ENCODE peak calls at places on chromosomes 12 and 14, in ten cellular contexts. E is stimulated activated CD4-positive, alpha-beta T cell treated with anti-CD3 and anti-CD28 coated beads, Interleukin-15, amount 100 ng/mL, for 24 hours; J is activated effector memory CD4-positive, alpha-beta T cell treated with Interleukin-2 at 50 U/mL for 16 hours; C is AG08396; X is AML-193; D is esophagus squamous epithelium; A is activated CD4-positive, alpha-beta T cell treated with anti-CD3 and anti-CD28 coated beads, Interleukin-2, amount 50 U/mL, for 48 hours; V is ureter; H is COR-L47; Q is NAMALWA. K is an unnamed sample.

GRCh38 chr14:90624228-90624627 is 192.0 kb downstream of the TTC7B start:
- DNase-seq in D (no peak), H (no peak), J (no peak), V (no peak), E (no peak), X (no peak), Q (no peak), C (peak; percentile 32), A (no peak), K (no peak)

GRCh38 chr14:20609215-20610001 is 18.2 kb upstream of the RNASE12 start:
- DNase-seq in D (no peak), J (peak; percentile 35), X (peak; percentile 87), V (peak; percentile 80), H (peak; percentile 70), A (peak; percentile 54), Q (peak; percentile 95), C (peak; percentile 80), E (peak; percentile 63), K (peak; percentile 96)

GRCh38 chr14:95480109-95480886 is 36.2 kb downstream of the SYNE3 start:
- DNase-seq in A (peak; percentile 47), E (peak; percentile 49), X (no peak), J (peak; percentile 26), D (no peak), C (peak; percentile 30), V (peak; percentile 64), H (no peak), Q (peak; percentile 57), K (peak; percentile 78)

GRCh38 chr14:91509083-91509877 is 830 bp downstream of the PPP4R3A start:
- DNase-seq in X (no peak), J (peak; percentile 24), V (peak; percentile 60), Q (peak; percentile 65), A (peak; percentile 43), E (peak; percentile 56), H (peak; percentile 46), C (peak; percentile 39), D (no peak), K (peak; percentile 16)

GRCh38 chr12:9782547-9783382 is 22.1 kb upstream of the CD69 start:
- DNase-seq in C (no peak), E (no peak), H (no peak), Q (no peak), X (no peak), V (no peak), J (no peak), A (no peak), D (no peak), K (no peak)

GRCh38 chr12:57536597-57536942 is 10.4 kb downstream of the DCTN2 start:
- DNase-seq in H (no peak), Q (no peak), D (no peak), X (no peak), A (no peak), E (no peak), V (no peak), C (no peak), J (no peak), K (no peak)

GRCh38 chr12:124923906-124924734 is 9.7 kb upstream of the UBC start:
- DNase-seq in D (no peak), X (no peak), H (no peak), J (no peak), A (no peak), V (no peak), C (no peak), Q (no peak), E (no peak), K (peak; percentile 80)

GRCh38 chr14:66403183-66403582 is 83.0 kb upstream of the CCDC196 start:
- DNase-seq in C (peak; percentile 6), D (no peak), E (no peak), X (peak; percentile 67), A (no peak), V (no peak), Q (peak; percentile 34), H (peak; percentile 21), J (no peak), K (peak; percentile 69)

GRCh38 chr12:75724913-75725312 is 213.5 kb upstream of the KRR1 start:
- DNase-seq in V (no peak), Q (no peak), J (no peak), X (no peak), D (no peak), A (no peak), C (peak; percentile 53), E (no peak), H (peak; percentile 73), K (peak; percentile 97)

GRCh38 chr12:47811581-47812484 is 7.9 kb downstream of the HDAC7 start:
- DNase-seq in V (peak; percentile 73), H (no peak), X (no peak), D (no peak), E (peak; percentile 34), Q (peak; percentile 36), C (peak; percentile 53), J (no peak), A (peak; percentile 28), K (peak; percentile 98)

GRCh38 chr12:19927661-19928060 is 440.7 kb upstream of the PDE3A start:
- DNase-seq in J (no peak), A (no peak), D (no peak), H (no peak), Q (no peak), C (no peak), V (no peak), X (no peak), E (no peak), K (no peak)

GRCh38 chr12:30928356-30929264 is 2.1 kb downstream of the TSPAN11 start:
- DNase-seq in X (no peak), J (no peak), A (no peak), V (no peak), E (no peak), H (no peak), C (no peak), D (no peak), Q (no peak), K (no peak)

GRCh38 chr14:92553456-92553855 is 39.9 kb downstream of the RIN3 start:
- DNase-seq in V (no peak), X (no peak), H (no peak), Q (no peak), J (no peak), C (peak; percentile 32), E (no peak), D (no peak), A (no peak), K (peak; percentile 63)

GRCh38 chr12:65961731-65962130 is 137.4 kb downstream of the HMGA2 start:
- DNase-seq in E (no peak), Q (no peak), D (no peak), X (no peak), V (no peak), J (no peak), C (no peak), A (no peak), H (no peak), K (no peak)

GRCh38 chr12:93094988-93095737 is 166.1 kb upstream of the EEA1 start:
- DNase-seq in Q (peak; percentile 43), J (no peak), A (no peak), E (no peak), X (no peak), D (no peak), V (no peak), H (no peak), C (no peak), K (no peak)

GRCh38 chr12:104683831-104684503 is 227.2 kb downstream of the CHST11 start:
- DNase-seq in C (no peak), A (no peak), Q (no peak), X (no peak), V (no peak), J (no peak), E (no peak), D (no peak), H (no peak), K (no peak)

GRCh38 chr14:54299393-54300363 is 97.1 kb upstream of the CDKN3 start:
- DNase-seq in E (no peak), C (no peak), X (no peak), V (no peak), Q (no peak), H (no peak), A (no peak), D (no peak), J (no peak), K (peak; percentile 98)

GRCh38 chr12:20492251-20492728 is 124.0 kb downstream of the PDE3A start:
- DNase-seq in X (peak; percentile 91), V (no peak), D (no peak), E (peak; percentile 7), C (peak; percentile 13), H (no peak), A (peak; percentile 1), J (no peak), Q (peak; percentile 6), K (peak; percentile 43)

GRCh38 chr12:92408072-92408900 is 262.6 kb upstream of the BTG1 start:
- DNase-seq in Q (peak; percentile 76), D (no peak), C (peak; percentile 10), E (peak; percentile 68), V (no peak), J (no peak), A (peak; percentile 62), H (peak; percentile 16), X (peak; percentile 46), K (peak; percentile 30)

GRCh38 chr12:11513288-11513687 is 117.9 kb upstream of the PRB2 start:
- DNase-seq in A (no peak), J (no peak), H (no peak), E (no peak), C (peak; percentile 19), Q (peak; percentile 79), V (no peak), X (no peak), D (no peak), K (no peak)

GRCh38 chr12:14955876-14956811 is 5.3 kb downstream of the ARHGDIB start:
- DNase-seq in H (no peak), C (no peak), X (peak; percentile 88), E (peak; percentile 64), V (no peak), A (no peak), D (no peak), Q (peak; percentile 58), J (no peak), K (no peak)

GRCh38 chr14:95701846-95702221 is 12.1 kb downstream of the TCL1A start:
- DNase-seq in H (no peak), V (no peak), J (no peak), A (no peak), X (no peak), E (no peak), D (no peak), C (no peak), Q (no peak), K (peak; percentile 2)

GRCh38 chr12:132834181-132834711 is 5.6 kb upstream of the GOLGA3 start:
- DNase-seq in A (peak; percentile 37), E (peak; percentile 28), D (no peak), H (no peak), V (no peak), J (peak; percentile 12), Q (no peak), C (no peak), X (no peak), K (no peak)

GRCh38 chr12:28998662-28999120 is 150.4 kb upstream of the FAR2 start:
- DNase-seq in C (peak; percentile 32), H (no peak), Q (peak; percentile 36), A (no peak), X (peak; percentile 13), D (no peak), J (no peak), E (peak; percentile 9), V (no peak), K (peak; percentile 70)

GRCh38 chr12:125983784-125984510 is 918.7 kb downstream of the AACS start:
- DNase-seq in Q (no peak), X (no peak), V (no peak), A (no peak), C (no peak), J (no peak), E (no peak), H (no peak), D (no peak), K (no peak)

GRCh38 chr12:62379026-62379722 is 87.5 kb upstream of the MON2 start:
- DNase-seq in A (no peak), C (no peak), X (no peak), J (no peak), H (no peak), E (no peak), V (no peak), Q (no peak), D (no peak), K (peak; percentile 57)

GRCh38 chr14:74838141-74838540 is 37.8 kb downstream of the PROX2 start:
- DNase-seq in H (no peak), V (no peak), E (no peak), X (no peak), Q (no peak), C (no peak), A (no peak), J (no peak), D (no peak), K (no peak)

GRCh38 chr14:22821193-22822016 is 6.2 kb upstream of the SLC7A7 start:
- DNase-seq in D (no peak), Q (no peak), H (peak; percentile 64), A (no peak), J (no peak), C (no peak), V (no peak), X (no peak), E (no peak), K (no peak)

K was measured in fibroblast of the aortic adventitia.